ENCODE peak calls at places on chromosomes 4 and X, in four cellular contexts. One of them, this sample, is unnamed.

GRCh38 chrX:68666580-68666979 is 19.1 kb downstream of the STARD8 start:
- DNase-seq in gastrocnemius medialis: no peak
- DNase-seq in HCT116: no peak
- DNase-seq in heart right ventricle: no peak
- DNase-seq in this sample: no peak

GRCh38 chr4:55312491-55313101 is 33.4 kb upstream of the SRD5A3 start:
- DNase-seq in gastrocnemius medialis: peak; percentile 59
- DNase-seq in HCT116: peak; percentile 46
- DNase-seq in heart right ventricle: no peak
- DNase-seq in this sample: peak; percentile 36

GRCh38 chrX:118569676-118570075 is 74.1 kb downstream of the DOCK11 start:
- DNase-seq in gastrocnemius medialis: no peak
- DNase-seq in HCT116: no peak
- DNase-seq in heart right ventricle: no peak
- DNase-seq in this sample: no peak

GRCh38 chrX:38221391-38221929 is 789 bp upstream of the SRPX start:
- DNase-seq in gastrocnemius medialis: no peak
- DNase-seq in HCT116: no peak
- DNase-seq in heart right ventricle: no peak
- DNase-seq in this sample: no peak

GRCh38 chr4:17469931-17470674 is 41.8 kb downstream of the QDPR start:
- DNase-seq in gastrocnemius medialis: no peak
- DNase-seq in HCT116: no peak
- DNase-seq in heart right ventricle: no peak
- DNase-seq in this sample: no peak

GRCh38 chrX:139134316-139134715 is 396.2 kb upstream of the F9 start:
- DNase-seq in gastrocnemius medialis: no peak
- DNase-seq in HCT116: no peak
- DNase-seq in heart right ventricle: no peak
- DNase-seq in this sample: no peak

GRCh38 chrX:119041175-119041574 is 31.6 kb upstream of the CT47C1 start:
- DNase-seq in gastrocnemius medialis: peak; percentile 43
- DNase-seq in HCT116: peak; percentile 32
- DNase-seq in heart right ventricle: no peak
- DNase-seq in this sample: peak; percentile 51

GRCh38 chr4:89001647-89002518 is 55.1 kb downstream of the FAM13A start:
- DNase-seq in gastrocnemius medialis: no peak
- DNase-seq in HCT116: no peak
- DNase-seq in heart right ventricle: no peak
- DNase-seq in this sample: no peak

GRCh38 chrX:46404774-46405173 is 140.4 kb downstream of the ZNF674 start:
- DNase-seq in gastrocnemius medialis: no peak
- DNase-seq in HCT116: no peak
- DNase-seq in heart right ventricle: no peak
- DNase-seq in this sample: no peak

GRCh38 chrX:129233791-129234190 is 289.5 kb downstream of the SMARCA1 start:
- DNase-seq in gastrocnemius medialis: no peak
- DNase-seq in HCT116: no peak
- DNase-seq in heart right ventricle: no peak
- DNase-seq in this sample: no peak

GRCh38 chr4:38815879-38816782 is 11.5 kb upstream of the TLR1 start:
- DNase-seq in gastrocnemius medialis: no peak
- DNase-seq in HCT116: no peak
- DNase-seq in heart right ventricle: no peak
- DNase-seq in this sample: no peak

GRCh38 chr4:15855804-15856475 is 77.8 kb downstream of the CD38 start:
- DNase-seq in gastrocnemius medialis: peak; percentile 58
- DNase-seq in HCT116: no peak
- DNase-seq in heart right ventricle: peak; percentile 64
- DNase-seq in this sample: no peak

GRCh38 chr4:121881213-121881612 is 10.9 kb upstream of the BBS7 start:
- DNase-seq in gastrocnemius medialis: no peak
- DNase-seq in HCT116: no peak
- DNase-seq in heart right ventricle: no peak
- DNase-seq in this sample: no peak

GRCh38 chr4:111961806-111962205 is 183.4 kb upstream of the FAM241A start:
- DNase-seq in gastrocnemius medialis: no peak
- DNase-seq in HCT116: no peak
- DNase-seq in heart right ventricle: no peak
- DNase-seq in this sample: no peak

GRCh38 chr4:186032259-186032658 is 36.7 kb upstream of the TLR3 start:
- DNase-seq in gastrocnemius medialis: no peak
- DNase-seq in HCT116: no peak
- DNase-seq in heart right ventricle: no peak
- DNase-seq in this sample: no peak

GRCh38 chr4:164731827-164732474 is 22.0 kb upstream of the SMIM31 start:
- DNase-seq in gastrocnemius medialis: peak; percentile 14
- DNase-seq in HCT116: peak; percentile 43
- DNase-seq in heart right ventricle: peak; percentile 11
- DNase-seq in this sample: peak; percentile 35

GRCh38 chr4:52889778-52890400 is 27.8 kb downstream of the RASL11B start:
- DNase-seq in gastrocnemius medialis: no peak
- DNase-seq in HCT116: no peak
- DNase-seq in heart right ventricle: no peak
- DNase-seq in this sample: no peak

GRCh38 chr4:78482281-78482680 is 69.3 kb upstream of the ANXA3 start:
- DNase-seq in gastrocnemius medialis: no peak
- DNase-seq in HCT116: no peak
- DNase-seq in heart right ventricle: no peak
- DNase-seq in this sample: no peak

GRCh38 chr4:25095756-25096552 is 64.3 kb downstream of the SEPSECS start:
- DNase-seq in gastrocnemius medialis: no peak
- DNase-seq in HCT116: no peak
- DNase-seq in heart right ventricle: peak; percentile 29
- DNase-seq in this sample: no peak

GRCh38 chrX:2898861-2899512 is 30.2 kb downstream of the ARSD start:
- DNase-seq in gastrocnemius medialis: no peak
- DNase-seq in HCT116: no peak
- DNase-seq in heart right ventricle: no peak
- DNase-seq in this sample: peak; percentile 65

GRCh38 chrX:23821847-23822246 is 38.9 kb downstream of the SAT1 start:
- DNase-seq in gastrocnemius medialis: no peak
- DNase-seq in HCT116: no peak
- DNase-seq in heart right ventricle: no peak
- DNase-seq in this sample: no peak

GRCh38 chr4:113761682-113762060 is at the start of gene CAMK2D:
- DNase-seq in gastrocnemius medialis: peak; percentile 91
- DNase-seq in HCT116: peak; percentile 80
- DNase-seq in heart right ventricle: peak; percentile 88
- DNase-seq in this sample: peak; percentile 91

GRCh38 chrX:101108293-101108692 is 10.3 kb downstream of the CENPI start:
- DNase-seq in gastrocnemius medialis: no peak
- DNase-seq in HCT116: no peak
- DNase-seq in heart right ventricle: no peak
- DNase-seq in this sample: no peak
- H3K4me1 ChIP-seq in gastrocnemius medialis: no peaks in the 10 kb centered on the region
- H3K4me1 ChIP-seq in HCT116: no peaks in the 10 kb centered on the region
- H3K4me1 ChIP-seq in heart right ventricle: no peaks in the 10 kb centered on the region
- H3K4me1 ChIP-seq in this sample: no peaks in the 10 kb centered on the region

GRCh38 chrX:10579753-10580060 is 40.7 kb downstream of the MID1 start:
- DNase-seq in gastrocnemius medialis: no peak
- DNase-seq in HCT116: peak; percentile 70
- DNase-seq in heart right ventricle: no peak
- DNase-seq in this sample: no peak
- H3K4me3 ChIP-seq in gastrocnemius medialis: no peak overlapping the region
- H3K4me3 ChIP-seq in HCT116: peak overlapping the region; percentile 11
- H3K4me3 ChIP-seq in heart right ventricle: no peak overlapping the region
- H3K4me3 ChIP-seq in this sample: no peak overlapping the region

GRCh38 chr4:1737666-1738065 is 16.3 kb downstream of the TACC3 start:
- DNase-seq in gastrocnemius medialis: no peak
- DNase-seq in HCT116: no peak
- DNase-seq in heart right ventricle: no peak
- DNase-seq in this sample: no peak
- H3K36me3 ChIP-seq in gastrocnemius medialis: no peaks in the 10 kb centered on the region
- H3K36me3 ChIP-seq in HCT116: peaks cover 89% of the 10 kb centered on the region
- H3K36me3 ChIP-seq in heart right ventricle: no peaks in the 10 kb centered on the region
- H3K36me3 ChIP-seq in this sample: no peaks in the 10 kb centered on the region

GRCh38 chr4:6687947-6688878 is 5.5 kb upstream of the S100P start:
- DNase-seq in gastrocnemius medialis: no peak
- DNase-seq in HCT116: no peak
- DNase-seq in heart right ventricle: no peak
- DNase-seq in this sample: no peak
- H3K4me1 ChIP-seq in gastrocnemius medialis: no peaks in the 10 kb centered on the region
- H3K4me1 ChIP-seq in HCT116: peaks cover 39% of the 10 kb centered on the region
- H3K4me1 ChIP-seq in heart right ventricle: no peaks in the 10 kb centered on the region
- H3K4me1 ChIP-seq in this sample: peaks cover 3% of the 10 kb centered on the region

GRCh38 chr4:171016145-171016544 is 797.1 kb upstream of the GALNTL6 start:
- DNase-seq in gastrocnemius medialis: no peak
- DNase-seq in HCT116: no peak
- DNase-seq in heart right ventricle: no peak
- DNase-seq in this sample: no peak

GRCh38 chr4:171022698-171023378 is 790.4 kb upstream of the GALNTL6 start:
- DNase-seq in gastrocnemius medialis: no peak
- DNase-seq in HCT116: no peak
- DNase-seq in heart right ventricle: no peak
- DNase-seq in this sample: no peak

GRCh38 chr4:171017596-171017995 is 795.6 kb upstream of the GALNTL6 start:
- DNase-seq in gastrocnemius medialis: no peak
- DNase-seq in HCT116: no peak
- DNase-seq in heart right ventricle: no peak
- DNase-seq in this sample: no peak
- H3K4me3 ChIP-seq in gastrocnemius medialis: no peak overlapping the region
- H3K4me3 ChIP-seq in HCT116: no peak overlapping the region
- H3K4me3 ChIP-seq in heart right ventricle: no peak overlapping the region
- H3K4me3 ChIP-seq in this sample: no peak overlapping the region

GRCh38 chrX:103758555-103758954 is 18.1 kb upstream of the PLP1 start:
- DNase-seq in gastrocnemius medialis: no peak
- DNase-seq in HCT116: no peak
- DNase-seq in heart right ventricle: no peak
- DNase-seq in this sample: no peak

GRCh38 chrX:103756736-103757135 is 19.9 kb upstream of the PLP1 start:
- DNase-seq in gastrocnemius medialis: no peak
- DNase-seq in HCT116: no peak
- DNase-seq in heart right ventricle: no peak
- DNase-seq in this sample: no peak

DNA sequence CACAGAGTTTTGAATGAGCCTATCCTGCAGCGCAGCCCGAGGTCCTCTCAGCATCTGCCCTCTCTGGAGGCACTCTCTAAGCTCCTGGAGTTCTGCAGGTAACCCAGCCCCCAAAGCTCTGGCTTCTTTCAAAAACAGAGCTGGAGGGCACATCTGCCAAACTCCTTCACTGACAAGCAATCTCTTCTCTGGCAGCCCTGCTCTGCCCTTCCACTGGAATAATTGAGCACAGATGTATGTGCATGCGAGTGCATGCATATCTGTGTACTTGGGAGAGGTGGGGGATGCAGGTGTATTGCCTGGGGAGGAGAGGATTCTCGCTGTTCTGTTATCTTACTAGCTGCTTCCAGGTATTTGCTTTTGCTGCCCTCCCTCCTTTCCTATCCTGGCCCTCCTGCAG is 22.2 kb upstream of the PLP1 start:
- DNase-seq in gastrocnemius medialis: no peak
- DNase-seq in HCT116: no peak
- DNase-seq in heart right ventricle: no peak
- DNase-seq in this sample: no peak
- H3K36me3 ChIP-seq in gastrocnemius medialis: no peaks in the 10 kb centered on the region
- H3K36me3 ChIP-seq in HCT116: no peaks in the 10 kb centered on the region
- H3K36me3 ChIP-seq in heart right ventricle: no peaks in the 10 kb centered on the region
- H3K36me3 ChIP-seq in this sample: no peaks in the 10 kb centered on the region

GRCh38 chrX:8037593-8038348 is 110.6 kb upstream of the PNPLA4 start:
- DNase-seq in gastrocnemius medialis: no peak
- DNase-seq in HCT116: no peak
- DNase-seq in heart right ventricle: no peak
- DNase-seq in this sample: no peak

GRCh38 chrX:8036914-8037313 is 109.7 kb upstream of the PNPLA4 start:
- DNase-seq in gastrocnemius medialis: no peak
- DNase-seq in HCT116: no peak
- DNase-seq in heart right ventricle: no peak
- DNase-seq in this sample: no peak

GRCh38 chrX:8030361-8030760 is 103.1 kb upstream of the PNPLA4 start:
- DNase-seq in gastrocnemius medialis: no peak
- DNase-seq in HCT116: no peak
- DNase-seq in heart right ventricle: no peak
- DNase-seq in this sample: no peak

GRCh38 chrX:8033175-8033574 is 106.0 kb upstream of the PNPLA4 start:
- DNase-seq in gastrocnemius medialis: no peak
- DNase-seq in HCT116: no peak
- DNase-seq in heart right ventricle: no peak
- DNase-seq in this sample: no peak

DNA sequence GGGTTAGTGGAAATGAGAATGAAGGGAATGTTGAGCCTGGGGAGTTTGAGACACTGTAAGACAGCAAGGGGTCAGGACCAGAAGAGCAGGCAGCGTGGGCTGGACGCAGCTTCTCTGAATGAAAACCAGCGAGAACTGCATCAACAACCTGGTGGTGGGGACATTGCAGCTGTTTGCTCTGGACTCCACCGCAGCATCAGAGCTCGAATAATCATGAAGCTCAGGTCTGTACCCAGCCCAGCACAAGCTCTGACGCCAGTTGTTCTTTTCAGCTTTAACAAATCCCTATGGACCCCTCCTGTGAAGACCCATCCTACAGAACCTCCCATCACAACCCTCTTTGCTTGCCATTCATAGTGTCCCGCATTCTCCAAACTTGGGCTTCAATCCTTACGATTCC is 106.8 kb upstream of the PNPLA4 start:
- DNase-seq in gastrocnemius medialis: no peak
- DNase-seq in HCT116: no peak
- DNase-seq in heart right ventricle: no peak
- DNase-seq in this sample: no peak
- H3K4me1 ChIP-seq in gastrocnemius medialis: no peaks in the 10 kb centered on the region
- H3K4me1 ChIP-seq in HCT116: no peaks in the 10 kb centered on the region
- H3K4me1 ChIP-seq in heart right ventricle: no peaks in the 10 kb centered on the region
- H3K4me1 ChIP-seq in this sample: no peaks in the 10 kb centered on the region

GRCh38 chr4:120763650-120764049 is 158.9 kb downstream of the PRDM5 start:
- DNase-seq in gastrocnemius medialis: no peak
- DNase-seq in HCT116: no peak
- DNase-seq in heart right ventricle: no peak
- DNase-seq in this sample: no peak

GRCh38 chr4:120770897-120771296 is 151.6 kb downstream of the PRDM5 start:
- DNase-seq in gastrocnemius medialis: no peak
- DNase-seq in HCT116: no peak
- DNase-seq in heart right ventricle: no peak
- DNase-seq in this sample: no peak

GRCh38 chr4:120760047-120760446 is 162.5 kb downstream of the PRDM5 start:
- DNase-seq in gastrocnemius medialis: no peak
- DNase-seq in HCT116: no peak
- DNase-seq in heart right ventricle: no peak
- DNase-seq in this sample: no peak

GRCh38 chr4:120769227-120769626 is 153.3 kb downstream of the PRDM5 start:
- DNase-seq in gastrocnemius medialis: no peak
- DNase-seq in HCT116: peak; percentile 16
- DNase-seq in heart right ventricle: no peak
- DNase-seq in this sample: no peak

GRCh38 chr4:120765271-120765985 is 157.1 kb downstream of the PRDM5 start:
- DNase-seq in gastrocnemius medialis: no peak
- DNase-seq in HCT116: no peak
- DNase-seq in heart right ventricle: no peak
- DNase-seq in this sample: no peak
- H3K4me3 ChIP-seq in gastrocnemius medialis: no peak overlapping the region
- H3K4me3 ChIP-seq in HCT116: no peak overlapping the region
- H3K4me3 ChIP-seq in heart right ventricle: no peak overlapping the region
- H3K4me3 ChIP-seq in this sample: no peak overlapping the region

This sample was measured in colonic mucosa.